ENCODE peak calls at places on chromosomes 12 and 14, in four cellular contexts. K is psoas muscle, M is transverse colon, Q is right cardiac atrium. F is an unnamed sample.

GRCh38 chr14:24277606-24278321 is 6.4 kb upstream of the RABGGTA start:
- DNase-seq in Q (peak), M (peak), K (no peak), F (no peak)

GRCh38 chr14:39219075-39219499 is 14.6 kb upstream of the MIA2 start:
- DNase-seq in Q (no peak), M (no peak), K (no peak), F (no peak)

GRCh38 chr14:24435192-24435810 is 5.5 kb downstream of the KHNYN start:
- DNase-seq in K (no peak), M (no peak), Q (no peak), F (no peak)

GRCh38 chr14:65242732-65243134 is 140.4 kb upstream of the MAX start:
- DNase-seq in K (no peak), M (no peak), Q (no peak), F (no peak)

GRCh38 chr12:31991146-31991545 is 31.9 kb downstream of the RESF1 start:
- DNase-seq in K (no peak), M (no peak), Q (no peak), F (no peak)

GRCh38 chr12:19131020-19131431 is 1.5 kb downstream of the PLEKHA5 start:
- DNase-seq in M (peak), K (no peak), Q (no peak), F (peak)

GRCh38 chr14:104856869-104857860 is 7.9 kb upstream of the CEP170B start:
- DNase-seq in K (no peak), M (no peak), Q (no peak), F (peak)

GRCh38 chr12:75558262-75558661 is 46.9 kb upstream of the KRR1 start:
- DNase-seq in M (no peak), K (no peak), Q (no peak), F (no peak)

DNA sequence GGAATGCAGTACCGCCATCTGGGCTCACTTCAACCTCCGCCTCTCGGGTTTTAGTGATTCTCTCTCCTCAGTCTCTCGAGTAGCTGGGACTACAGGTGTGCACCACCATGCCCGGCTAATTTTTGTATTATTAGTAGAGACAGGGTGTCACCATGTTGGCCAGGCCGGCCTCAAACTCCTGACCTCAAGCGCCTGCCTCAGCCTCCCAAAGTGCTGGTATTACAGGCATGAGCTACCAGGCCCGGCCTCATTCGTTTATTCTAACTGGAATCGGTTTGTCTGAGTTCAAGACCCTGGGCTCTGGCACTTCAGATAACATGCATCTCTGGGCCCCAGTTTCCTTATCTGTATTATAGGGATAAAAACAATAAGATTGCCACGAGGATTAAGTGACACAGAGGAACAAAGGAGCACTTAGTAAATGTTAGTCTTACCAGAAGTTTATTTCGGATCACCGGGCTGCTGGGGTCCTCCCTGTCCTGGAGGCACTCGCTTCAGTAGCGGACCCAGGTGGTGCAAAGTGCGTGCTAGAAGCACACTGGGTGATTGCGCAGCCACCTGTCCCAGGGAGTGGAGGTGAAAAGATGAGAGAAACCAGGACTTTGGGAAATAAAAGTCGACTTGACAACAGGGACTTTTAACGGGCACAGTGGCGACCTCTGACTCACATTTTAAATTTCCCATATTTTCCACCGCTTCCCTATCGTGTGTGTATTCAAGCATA is 37.5 kb downstream of the ACACB start:
- DNase-seq in M (no peak), Q (no peak), K (no peak), F (no peak)
- H3K27ac ChIP-seq in M (peak), Q (peak), K (peak), F (peak)

DNA sequence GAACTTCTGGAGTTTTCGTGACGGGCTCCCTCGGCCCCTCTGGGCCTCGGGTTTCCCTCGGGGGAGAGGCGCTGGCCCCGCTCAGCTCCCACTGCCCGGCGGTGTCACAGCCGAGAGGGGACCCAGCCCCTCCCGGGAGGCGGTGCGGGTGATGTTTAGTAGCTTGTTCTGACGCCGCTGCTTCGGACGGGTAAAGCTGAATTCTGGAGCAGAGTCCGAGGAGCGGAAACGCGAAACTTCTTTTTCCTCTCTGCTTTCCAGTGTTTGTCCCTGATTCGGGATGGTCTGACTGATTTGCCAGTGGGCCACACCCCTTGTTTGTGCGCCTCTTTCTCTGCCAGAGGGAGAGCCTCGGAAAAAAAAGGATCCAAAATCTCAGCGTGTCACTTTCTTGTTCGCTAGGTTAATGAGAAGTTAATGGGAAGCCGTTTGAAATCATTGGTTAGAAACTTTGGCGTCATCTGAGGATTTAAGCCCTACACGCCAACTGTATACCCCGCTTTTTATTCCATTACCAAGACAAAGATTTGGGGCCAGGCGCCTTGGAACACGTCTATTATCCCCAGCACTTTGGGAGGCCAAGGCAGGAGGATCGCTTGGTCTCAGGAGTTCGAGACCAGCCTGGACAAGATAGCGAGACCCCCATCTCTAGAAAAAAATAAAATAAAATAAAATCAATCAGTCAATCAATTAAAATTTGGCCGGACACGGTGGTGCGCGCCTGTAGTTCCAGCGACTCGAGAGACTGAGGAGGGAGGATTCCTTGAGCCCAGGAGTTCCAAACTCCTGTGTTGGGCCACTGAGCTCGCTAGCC is 756 bp downstream of the TULP3 start:
- DNase-seq in Q (no peak), K (peak), M (peak), F (no peak)
- H3K27ac ChIP-seq in Q (peak), K (peak), M (peak), F (peak)

DNA sequence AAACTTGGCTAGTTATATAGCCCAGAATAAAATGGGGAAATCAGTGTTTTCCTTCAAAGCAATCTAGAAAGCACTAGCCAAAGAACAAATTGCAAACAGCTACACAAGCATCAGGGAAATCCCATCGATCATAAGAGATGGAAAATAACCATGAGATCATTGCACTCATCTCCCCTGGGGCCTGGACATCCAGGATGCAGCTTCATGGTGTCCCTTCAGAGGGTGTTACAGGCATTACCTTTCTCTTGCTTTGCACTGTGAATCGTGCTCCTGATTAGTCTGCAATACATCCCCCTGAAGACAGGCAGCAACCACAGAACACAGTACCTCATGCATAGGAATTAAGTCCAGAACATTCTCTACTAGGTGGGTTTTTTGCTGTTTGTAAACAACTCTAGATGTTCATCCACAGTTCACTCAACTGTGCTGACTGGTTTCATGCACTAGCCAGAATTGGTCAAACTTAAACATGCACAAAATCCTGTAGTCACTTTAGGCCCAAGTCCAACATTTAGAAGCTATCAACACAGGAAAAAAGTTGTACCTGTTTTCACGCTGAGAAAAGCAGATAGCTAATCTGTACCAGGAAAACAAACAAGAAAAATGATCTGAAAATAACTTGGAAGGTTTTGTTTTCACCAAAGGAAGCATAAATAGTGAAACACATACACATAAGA is 120.1 kb downstream of the ZFP36L1 start:
- DNase-seq in M (no peak), Q (no peak), K (no peak), F (no peak)
- H3K27ac ChIP-seq in M (peak), Q (peak), K (peak), F (no peak)

GRCh38 chr14:106277503-106277902 is 751.1 kb downstream of the TMEM121 start:
- DNase-seq in Q (no peak), K (no peak), M (peak), F (no peak)
- H3K27ac ChIP-seq in Q (no peak), K (no peak), M (no peak), F (no peak)

DNA sequence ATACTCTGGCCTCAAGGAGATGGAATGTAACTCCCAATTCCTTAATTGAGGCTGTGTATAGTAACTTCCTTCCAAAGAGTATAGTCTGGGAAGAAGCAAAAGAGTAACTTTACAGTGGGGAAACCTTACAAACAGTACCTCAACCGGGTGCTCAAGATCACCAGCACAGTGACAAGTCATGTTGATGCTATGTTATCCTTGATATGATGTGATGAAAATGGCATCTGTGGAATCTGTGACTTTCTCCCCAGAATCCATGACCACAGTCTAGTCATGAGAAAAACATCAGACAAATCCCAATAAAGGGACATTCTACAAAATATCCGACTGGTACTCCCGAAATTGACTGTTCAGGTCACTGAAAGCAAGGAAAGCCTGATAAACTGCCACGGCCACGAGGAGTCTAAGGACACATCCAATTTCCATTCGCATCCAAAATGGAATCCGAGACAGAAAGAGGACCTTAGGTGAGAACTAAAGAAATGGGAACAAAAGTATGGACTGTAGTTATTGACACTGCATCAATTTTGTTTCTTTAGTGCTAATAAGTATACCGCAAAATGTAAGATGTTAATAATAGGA is 97.3 kb upstream of the FRMD6 start:
- DNase-seq in K (no peak), Q (no peak), M (no peak), F (no peak)
- H3K27ac ChIP-seq in K (no peak), Q (no peak), M (no peak), F (no peak)

GRCh38 chr12:124477109-124477915 is 90.1 kb downstream of the NCOR2 start:
- DNase-seq in Q (peak), M (no peak), K (no peak), F (no peak)
- H3K27ac ChIP-seq in Q (no peak), M (no peak), K (no peak), F (peak)

GRCh38 chr12:94207467-94208432 is 59.4 kb downstream of the PLXNC1 start:
- DNase-seq in M (peak), K (no peak), Q (no peak), F (no peak)
- H3K27ac ChIP-seq in M (peak), K (peak), Q (peak), F (no peak)

GRCh38 chr14:53955234-53955556 is 1.4 kb downstream of the BMP4 start:
- DNase-seq in Q (no peak), M (no peak), K (no peak), F (no peak)
- H3K27ac ChIP-seq in Q (peak), M (peak), K (peak), F (no peak)

DNA sequence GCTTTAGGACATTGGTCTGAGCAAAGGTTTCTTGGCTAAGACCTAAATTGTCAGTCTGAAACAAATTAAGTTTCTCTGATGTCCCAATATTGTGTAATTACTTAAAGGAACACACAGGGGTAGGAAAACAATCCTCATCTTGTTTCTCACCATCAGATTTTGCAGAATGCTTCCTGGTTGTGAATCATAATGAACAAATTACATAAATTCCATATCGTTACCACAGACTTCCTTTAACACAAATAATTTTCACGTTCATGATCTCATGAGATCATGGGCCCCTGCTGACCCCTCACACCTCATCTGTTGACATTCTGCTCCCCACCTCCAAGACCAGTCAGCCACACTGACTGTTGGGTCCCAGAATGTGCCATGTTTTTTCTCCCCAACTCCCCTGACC is 194.1 kb downstream of the MON2 start:
- DNase-seq in K (no peak), Q (no peak), M (no peak), F (no peak)
- H3K27ac ChIP-seq in K (no peak), Q (no peak), M (no peak), F (no peak)

GRCh38 chr14:101177301-101178055 is 274.0 kb upstream of the RTL1 start:
- DNase-seq in K (no peak), Q (no peak), M (no peak), F (no peak)

GRCh38 chr14:101175731-101176534 is 272.4 kb upstream of the RTL1 start:
- DNase-seq in K (no peak), M (no peak), Q (no peak), F (no peak)

GRCh38 chr14:101178184-101179072 is 274.9 kb upstream of the RTL1 start:
- DNase-seq in K (no peak), Q (no peak), M (no peak), F (no peak)

GRCh38 chr14:101174980-101175606 is 271.6 kb upstream of the RTL1 start:
- DNase-seq in Q (no peak), K (no peak), M (no peak), F (no peak)

GRCh38 chr14:101176535-101177205 is 273.1 kb upstream of the RTL1 start:
- DNase-seq in Q (no peak), K (no peak), M (no peak), F (no peak)
- H3K27ac ChIP-seq in Q (no peak), K (no peak), M (no peak), F (no peak)

F was measured in substantia nigra.